ENCODE peak calls at places on chromosome 13, in seven cellular contexts. X, A, Q, C, Y, V and I are unnamed samples.

GRCh38 chr13:59906413-59907027 is 257.2 kb downstream of the DIAPH3 start:
- DNase-seq in Q (no peak), X (peak), Y (peak), A (peak), C (no peak), V (no peak), I (no peak)

GRCh38 chr13:76939215-76939614 is 9.1 kb upstream of the ACOD1 start:
- DNase-seq in Q (no peak), C (no peak), Y (peak), X (no peak), V (no peak), A (peak), I (no peak)

GRCh38 chr13:63853816-63854215 is 2438.2 kb upstream of the PCDH20 start:
- DNase-seq in X (no peak), A (no peak), Y (no peak), C (no peak), Q (no peak), V (no peak), I (no peak)

GRCh38 chr13:41007359-41008118 is 11.6 kb downstream of the ELF1 start:
- DNase-seq in V (no peak), A (peak), X (peak), Q (no peak), Y (no peak), C (no peak), I (no peak)

GRCh38 chr13:39321578-39321977 is 281.4 kb downstream of the LHFPL6 start:
- DNase-seq in C (no peak), Q (no peak), Y (peak), A (no peak), V (no peak), X (no peak), I (no peak)

GRCh38 chr13:45700971-45701900 is 884 bp upstream of the CBY2 start:
- DNase-seq in A (no peak), Y (peak), X (no peak), C (no peak), Q (no peak), V (peak), I (no peak)

GRCh38 chr13:99982741-99983400 is 1.3 kb downstream of the ZIC2 start:
- DNase-seq in V (no peak), X (peak), C (no peak), Y (no peak), Q (no peak), A (no peak), I (no peak)

GRCh38 chr13:20431687-20432384 is 93.8 kb downstream of the CRYL1 start:
- DNase-seq in X (no peak), V (no peak), C (no peak), Y (no peak), Q (no peak), A (no peak), I (no peak)

GRCh38 chr13:77696006-77696862 is 1.3 kb upstream of the SLAIN1 start:
- DNase-seq in Q (no peak), C (no peak), A (peak), Y (no peak), V (no peak), X (peak), I (no peak)

GRCh38 chr13:105773887-105774538 is 761.4 kb downstream of the EFNB2 start:
- DNase-seq in A (peak), Q (no peak), Y (peak), C (no peak), X (peak), V (no peak), I (no peak)

GRCh38 chr13:100890645-100891044 is 216.1 kb upstream of the TMTC4 start:
- DNase-seq in V (no peak), Q (no peak), X (no peak), C (no peak), A (no peak), Y (no peak), I (no peak)

GRCh38 chr13:91400094-91400462 is 1.7 kb downstream of the GPC5 start:
- DNase-seq in V (peak), Y (no peak), C (no peak), A (no peak), X (peak), Q (no peak), I (no peak)

GRCh38 chr13:49220856-49221614 is 897 bp downstream of the MLNR start:
- DNase-seq in A (no peak), Y (no peak), C (no peak), V (no peak), Q (no peak), X (peak), I (no peak)

GRCh38 chr13:91405240-91405639 is 6.8 kb downstream of the GPC5 start:
- DNase-seq in Y (no peak), A (no peak), Q (no peak), C (no peak), X (no peak), V (no peak), I (no peak)

GRCh38 chr13:98912846-98913245 is 65.0 kb downstream of the DOCK9 start:
- DNase-seq in Q (no peak), X (no peak), V (no peak), A (no peak), C (no peak), Y (no peak), I (no peak)

GRCh38 chr13:92538164-92538563 is 688.4 kb upstream of the GPC6 start:
- DNase-seq in X (no peak), A (no peak), Q (no peak), C (no peak), Y (no peak), V (no peak), I (no peak)

GRCh38 chr13:33454844-33455256 is 169.3 kb upstream of the STARD13 start:
- DNase-seq in A (peak), Q (no peak), C (no peak), X (no peak), V (no peak), Y (peak), I (no peak)

GRCh38 chr13:46728777-46729176 is 68.2 kb downstream of the ESD start:
- DNase-seq in V (no peak), Q (no peak), A (peak), Y (no peak), C (peak), X (peak), I (no peak)

GRCh38 chr13:101258071-101258470 is 158.2 kb downstream of the NALCN start:
- DNase-seq in V (no peak), C (peak), A (peak), Y (peak), X (peak), Q (no peak), I (no peak)

GRCh38 chr13:61838568-61838967 is 422.9 kb upstream of the PCDH20 start:
- DNase-seq in Y (no peak), X (no peak), V (no peak), Q (no peak), C (no peak), A (no peak), I (no peak)

GRCh38 chr13:35252536-35253205 is 223.8 kb downstream of the MAB21L1 start:
- DNase-seq in V (no peak), X (no peak), Q (no peak), A (no peak), Y (no peak), C (no peak), I (no peak)

GRCh38 chr13:29125145-29125933 is 305.2 kb downstream of the MTUS2 start:
- DNase-seq in A (no peak), X (no peak), C (no peak), V (no peak), Y (no peak), Q (no peak), I (no peak)

GRCh38 chr13:80101040-80101439 is 239.9 kb downstream of the SPRY2 start:
- DNase-seq in C (no peak), V (no peak), A (no peak), Q (no peak), X (no peak), Y (peak), I (no peak)

GRCh38 chr13:104106705-104107393 is 1040.6 kb upstream of the SLC10A2 start:
- DNase-seq in Q (no peak), A (peak), V (no peak), Y (peak), X (no peak), C (no peak), I (no peak)

GRCh38 chr13:79659161-79659560 is 178.2 kb downstream of the NDFIP2 start:
- DNase-seq in C (no peak), Q (no peak), V (no peak), A (no peak), Y (peak), X (peak), I (no peak)

GRCh38 chr13:41588899-41589298 is 131.5 kb downstream of the RGCC start:
- DNase-seq in Y (peak), Q (no peak), A (peak), V (no peak), X (no peak), C (peak), I (no peak)

GRCh38 chr13:54536112-54536511 is 1507.5 kb downstream of the OLFM4 start:
- DNase-seq in V (no peak), Q (no peak), Y (no peak), C (no peak), A (peak), X (peak), I (no peak)

GRCh38 chr13:114076329-114076761 is 56.1 kb downstream of the RASA3 start:
- DNase-seq in C (no peak), A (no peak), V (no peak), X (no peak), Y (no peak), Q (peak), I (no peak)

GRCh38 chr13:49220035-49220855 is at the start of gene MLNR:
- DNase-seq in C (no peak), A (no peak), V (peak), X (peak), Y (peak), Q (no peak), I (peak)

DNA sequence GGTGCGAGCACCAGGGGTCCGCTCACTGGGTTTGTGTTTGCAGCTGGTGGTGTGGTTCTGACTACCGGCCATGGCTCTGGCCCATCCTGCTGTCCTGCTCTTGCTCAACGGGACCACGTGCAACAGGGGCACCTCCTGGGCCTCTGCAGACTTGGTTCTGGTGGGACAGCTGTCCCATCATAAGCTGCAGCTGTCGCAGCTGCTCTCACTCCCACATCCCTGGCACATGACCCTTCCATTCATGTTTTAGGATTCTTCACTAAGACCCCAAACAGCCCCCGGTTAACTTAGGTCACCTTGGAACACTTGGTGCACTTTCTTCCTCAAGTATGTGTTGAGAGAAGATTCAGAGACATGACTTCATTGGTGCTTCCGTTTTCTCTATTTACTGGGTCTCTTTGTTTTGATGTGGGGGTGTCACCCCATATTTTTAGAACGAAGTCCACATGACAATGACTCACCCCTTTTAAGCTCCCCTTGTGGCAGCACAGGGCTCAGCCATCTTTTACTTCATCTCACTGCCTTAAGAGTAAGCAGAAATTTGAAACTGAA is 68.4 kb upstream of the ARHGEF7 start:
- DNase-seq in C (peak), Y (peak), Q (no peak), A (no peak), V (no peak), X (no peak), I (no peak)
- TF ChIP-seq CTCF in C (no peak), Y (peak), Q (no peak), A (no peak), V (peak), X (no peak), I (no peak)

GRCh38 chr13:43787998-43788397 is 1.2 kb upstream of the ENOX1 start:
- DNase-seq in A (peak), C (no peak), X (peak), Y (peak), V (peak), Q (no peak), I (no peak)
- TF ChIP-seq CTCF in A (peak), C (no peak), X (peak), Y (peak), V (peak), Q (no peak), I (no peak)

GRCh38 chr13:23980160-23980551 is 82.9 kb upstream of the C1QTNF9B start:
- DNase-seq in X (peak), Q (peak), Y (peak), A (peak), V (peak), C (no peak), I (peak)

GRCh38 chr13:23983671-23984070 is 86.4 kb upstream of the C1QTNF9B start:
- DNase-seq in Y (no peak), A (no peak), X (no peak), C (no peak), Q (no peak), V (no peak), I (no peak)

GRCh38 chr13:23985060-23985459 is 87.8 kb upstream of the C1QTNF9B start:
- DNase-seq in C (no peak), X (no peak), Q (no peak), A (no peak), Y (no peak), V (no peak), I (no peak)

GRCh38 chr13:23984541-23984940 is 87.2 kb upstream of the C1QTNF9B start:
- DNase-seq in Q (no peak), V (no peak), Y (peak), C (no peak), X (no peak), A (peak), I (no peak)

GRCh38 chr13:23979361-23980159 is 82.3 kb upstream of the C1QTNF9B start:
- DNase-seq in Q (peak), X (peak), A (peak), V (peak), Y (peak), C (no peak), I (peak)
- TF ChIP-seq CTCF in Q (no peak), X (no peak), A (no peak), V (no peak), Y (no peak), C (no peak), I (no peak)

GRCh38 chr13:74629985-74630384 is 495.8 kb upstream of the KLF12 start:
- DNase-seq in V (no peak), X (no peak), Y (peak), A (no peak), C (no peak), Q (no peak), I (no peak)
- TF ChIP-seq CTCF in V (no peak), X (no peak), Y (no peak), A (no peak), C (no peak), Q (no peak), I (no peak)

DNA sequence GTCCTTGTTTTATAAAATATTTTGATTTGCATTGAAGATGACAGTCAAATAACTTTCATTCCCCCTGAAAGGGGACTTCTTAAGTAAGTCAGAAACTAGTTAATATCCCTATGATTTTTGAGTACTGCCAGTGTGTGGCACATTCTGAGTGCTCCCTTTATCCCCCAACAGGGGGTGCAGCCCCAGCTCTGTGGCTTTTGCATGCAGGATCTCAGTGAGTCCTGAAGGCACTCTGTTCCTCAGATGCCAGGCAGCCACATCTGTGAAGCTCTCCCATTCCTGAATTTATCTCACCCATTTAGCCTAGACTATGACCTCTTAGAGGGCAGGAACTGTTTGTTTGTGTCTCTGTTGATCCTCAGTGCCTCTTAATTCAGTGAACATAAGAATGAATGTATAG is 123.1 kb downstream of the CDK8 start:
- DNase-seq in Q (no peak), C (peak), V (no peak), X (peak), A (peak), Y (peak), I (no peak)
- TF ChIP-seq CTCF in Q (no peak), C (no peak), V (peak), X (peak), A (peak), Y (peak), I (peak)

GRCh38 chr13:110092869-110093268 is 214.1 kb downstream of the COL4A1 start:
- DNase-seq in C (no peak), V (no peak), A (no peak), X (no peak), Y (peak), Q (no peak), I (no peak)

GRCh38 chr13:110089100-110089499 is 217.9 kb downstream of the COL4A1 start:
- DNase-seq in X (no peak), A (no peak), C (no peak), V (no peak), Q (no peak), Y (no peak), I (no peak)

DNA sequence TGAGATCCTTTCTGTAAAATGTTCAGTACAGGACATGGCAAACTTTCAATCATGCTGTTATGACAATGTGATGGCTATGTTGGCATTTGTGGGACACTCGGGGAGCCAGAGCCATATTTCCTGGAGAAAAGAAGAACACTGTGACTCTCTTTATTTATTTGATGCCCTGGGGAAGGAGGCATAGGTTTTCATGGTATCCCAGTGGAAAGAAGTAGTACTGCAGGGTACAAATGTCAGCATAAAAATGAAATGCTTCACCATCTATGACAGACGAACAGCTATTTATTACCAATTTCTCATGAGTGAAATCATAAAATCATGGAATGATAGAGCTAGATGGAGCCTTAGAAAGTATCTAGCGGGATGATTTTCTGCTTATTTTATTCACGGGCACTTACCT is 217.1 kb downstream of the COL4A1 start:
- DNase-seq in Q (no peak), C (no peak), Y (no peak), A (no peak), V (no peak), X (no peak), I (no peak)
- TF ChIP-seq CTCF in Q (peak), C (no peak), Y (peak), A (peak), V (peak), X (peak), I (peak)

GRCh38 chr13:26962671-26963070 is 202.1 kb upstream of the GPR12 start:
- DNase-seq in V (no peak), Q (no peak), Y (no peak), A (no peak), C (no peak), X (no peak), I (no peak)

GRCh38 chr13:26965976-26966375 is 205.4 kb upstream of the GPR12 start:
- DNase-seq in X (no peak), Y (peak), V (peak), Q (no peak), C (no peak), A (no peak), I (no peak)

GRCh38 chr13:26965058-26965380 is 204.4 kb upstream of the GPR12 start:
- DNase-seq in Q (no peak), V (no peak), Y (no peak), A (no peak), C (no peak), X (no peak), I (no peak)

GRCh38 chr13:26964278-26965057 is 203.9 kb upstream of the GPR12 start:
- DNase-seq in A (no peak), Y (peak), Q (no peak), X (no peak), V (no peak), C (no peak), I (no peak)

GRCh38 chr13:26961890-26962615 is 201.5 kb upstream of the GPR12 start:
- DNase-seq in Y (no peak), A (no peak), X (no peak), V (no peak), C (no peak), Q (no peak), I (peak)
- TF ChIP-seq CTCF in Y (no peak), A (no peak), X (no peak), V (no peak), C (no peak), Q (no peak), I (no peak)

DNA sequence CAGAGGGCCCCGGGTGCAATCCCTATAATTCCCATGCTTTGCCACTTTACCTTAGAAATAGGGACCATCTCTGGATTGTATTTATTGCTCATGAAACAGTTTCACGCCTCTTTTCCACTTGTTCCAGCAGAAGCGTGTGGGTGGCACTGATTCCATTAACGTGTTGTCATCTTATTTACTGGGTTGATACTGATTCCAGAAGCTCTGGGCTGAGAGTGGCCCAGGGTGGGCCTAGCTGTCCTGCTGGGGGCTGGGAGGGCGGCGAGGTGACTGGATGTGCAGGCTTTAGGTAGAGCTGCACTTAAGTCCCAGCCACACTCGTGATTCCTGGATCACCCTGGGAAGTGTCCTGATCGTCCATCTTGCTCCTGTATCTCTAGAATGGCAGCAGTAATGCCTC is 155.0 kb downstream of the TEX29 start:
- DNase-seq in Q (no peak), Y (no peak), A (no peak), V (no peak), C (no peak), X (no peak), I (no peak)
- TF ChIP-seq CTCF in Q (no peak), Y (no peak), A (no peak), V (no peak), C (no peak), X (no peak), I (no peak)